ENCODE peak calls at places on chromosomes 6 and 20, in seven cellular contexts. X is NCI-H1694; Q is WTC11; O is activated CD8-positive, alpha-beta T cell treated with anti-CD3 and anti-CD28 coated beads for 36 hours; W is LoVo; Y is anterior cingulate cortex; H is endothelial cell. D is an unnamed sample.

GRCh38 chr6:3026811-3027626 is 27.3 kb downstream of the NQO2 start:
- DNase-seq in X (no peak), Q (no peak), O (peak), W (no peak), Y (no peak), H (no peak), D (peak)

GRCh38 chr6:3301506-3301905 is 42.8 kb downstream of the PSMG4 start:
- DNase-seq in X (no peak), Q (no peak), O (no peak), W (no peak), Y (no peak), H (no peak), D (no peak)

GRCh38 chr20:33387177-33387576 is 14.1 kb downstream of the CDK5RAP1 start:
- DNase-seq in X (no peak), Q (no peak), O (no peak), W (no peak), Y (no peak), H (no peak), D (no peak)

GRCh38 chr20:58694241-58695083 is 1.9 kb downstream of the NPEPL1 start:
- DNase-seq in X (no peak), Q (no peak), O (no peak), W (no peak), Y (no peak), H (no peak), D (no peak)

GRCh38 chr20:52497731-52498130 is 306.2 kb upstream of the ZFP64 start:
- DNase-seq in X (no peak), Q (no peak), O (no peak), W (no peak), Y (no peak), H (no peak), D (no peak)

GRCh38 chr6:89763550-89763949 is 56.0 kb downstream of the MDN1 start:
- DNase-seq in X (no peak), Q (no peak), O (no peak), W (no peak), Y (no peak), H (no peak), D (no peak)

GRCh38 chr6:139370047-139370706 is 4.3 kb downstream of the CITED2 start:
- DNase-seq in X (no peak), Q (no peak), O (no peak), W (no peak), Y (no peak), H (no peak), D (peak)

GRCh38 chr20:46960536-46960935 is 65.9 kb downstream of the EYA2 start:
- DNase-seq in X (no peak), Q (no peak), O (no peak), W (no peak), Y (no peak), H (no peak), D (no peak)

GRCh38 chr6:6587696-6588063 is 840 bp upstream of the LY86 start:
- DNase-seq in X (no peak), Q (no peak), O (no peak), W (no peak), Y (no peak), H (no peak), D (no peak)

D was measured in retina.